ENCODE peak calls at places on chromosomes 7 and 10, in ten cellular contexts. Q is heart left ventricle, X is thyroid gland, J is upper lobe of left lung, M is body of pancreas, V is suprapubic skin, O is NB4, G is IMR-90, C is adrenal gland, L is GM12891. S is an unnamed sample.

GRCh38 chr7:93860261-93860660 is 30.3 kb downstream of the TFPI2 start:
- DNase-seq in Q (no peak), X (no peak), J (no peak), M (no peak), V (no peak), O (no peak), G (no peak), C (no peak), L (no peak), S (no peak)

GRCh38 chr10:79402625-79402946 is 42.8 kb downstream of the ZCCHC24 start:
- DNase-seq in Q (no peak), X (no peak), J (no peak), M (no peak), V (no peak), O (no peak), G (no peak), C (no peak), L (no peak), S (no peak)

GRCh38 chr7:124072603-124073324 is 39.9 kb upstream of the TMEM229A start:
- DNase-seq in Q (no peak), X (no peak), J (no peak), M (no peak), V (no peak), O (peak; percentile 5), G (peak; percentile 90), C (no peak), L (no peak), S (no peak)

GRCh38 chr7:154579711-154580110 is 423.2 kb downstream of the PAXIP1 start:
- DNase-seq in Q (no peak), X (no peak), J (no peak), M (no peak), V (no peak), O (no peak), G (no peak), C (no peak), L (no peak), S (no peak)

GRCh38 chr7:73668103-73668937 is 689 bp downstream of the VPS37D start:
- DNase-seq in Q (no peak), X (no peak), J (no peak), M (no peak), V (no peak), O (no peak), G (no peak), C (no peak), L (no peak), S (no peak)

GRCh38 chr7:17027143-17027802 is 145.5 kb upstream of the AGR3 start:
- DNase-seq in Q (no peak), X (no peak), J (no peak), M (no peak), V (no peak), O (peak; percentile 17), G (no peak), C (no peak), L (no peak), S (no peak)

GRCh38 chr10:25641576-25641975 is 292.5 kb upstream of the MYO3A start:
- DNase-seq in Q (no peak), X (no peak), J (no peak), M (no peak), V (no peak), O (no peak), G (no peak), C (no peak), L (no peak), S (no peak)

GRCh38 chr10:131841131-131841661 is 59.6 kb upstream of the PPP2R2D start:
- DNase-seq in Q (no peak), X (no peak), J (peak; percentile 6), M (no peak), V (peak; percentile 58), O (peak; percentile 15), G (no peak), C (no peak), L (no peak), S (no peak)

GRCh38 chr10:46264737-46265368 is 21.9 kb upstream of the ANTXRL start:
- DNase-seq in Q (peak; percentile 9), X (no peak), J (peak; percentile 19), M (no peak), V (peak; percentile 61), O (no peak), G (no peak), C (no peak), L (no peak), S (peak; percentile 11)

GRCh38 chr10:75857269-75857846 is 425.9 kb downstream of the LRMDA start:
- DNase-seq in Q (no peak), X (no peak), J (no peak), M (no peak), V (no peak), O (no peak), G (no peak), C (no peak), L (no peak), S (no peak)

GRCh38 chr7:78770422-78771410 is 682.8 kb downstream of the MAGI2 start:
- DNase-seq in Q (no peak), X (no peak), J (no peak), M (no peak), V (no peak), O (no peak), G (peak; percentile 71), C (no peak), L (no peak), S (no peak)

GRCh38 chr7:8638076-8638475 is 204.7 kb downstream of the NXPH1 start:
- DNase-seq in Q (peak; percentile 19), X (no peak), J (no peak), M (no peak), V (no peak), O (no peak), G (no peak), C (no peak), L (no peak), S (no peak)

GRCh38 chr7:157347217-157347904 is 10.6 kb downstream of the DNAJB6 start:
- DNase-seq in Q (no peak), X (no peak), J (no peak), M (no peak), V (no peak), O (no peak), G (peak; percentile 85), C (peak; percentile 73), L (no peak), S (peak; percentile 65)

GRCh38 chr10:112361951-112362770 is 11.8 kb upstream of the ACSL5 start:
- DNase-seq in Q (peak; percentile 58), X (peak; percentile 44), J (peak; percentile 88), M (no peak), V (no peak), O (no peak), G (peak; percentile 37), C (peak; percentile 84), L (no peak), S (peak; percentile 69)

GRCh38 chr10:14611971-14612693 is 162.6 kb downstream of the FAM107B start:
- DNase-seq in Q (no peak), X (no peak), J (peak; percentile 48), M (no peak), V (no peak), O (no peak), G (no peak), C (no peak), L (no peak), S (no peak)

GRCh38 chr10:73828166-73828565 is 16.8 kb upstream of the NDST2 start:
- DNase-seq in Q (no peak), X (no peak), J (no peak), M (no peak), V (no peak), O (no peak), G (no peak), C (no peak), L (no peak), S (no peak)

GRCh38 chr10:34811968-34812514 is 3.1 kb downstream of the PARD3 start:
- DNase-seq in Q (no peak), X (no peak), J (no peak), M (no peak), V (no peak), O (no peak), G (peak; percentile 43), C (no peak), L (no peak), S (no peak)

GRCh38 chr10:27692663-27693062 is 53.0 kb downstream of the MKX start:
- DNase-seq in Q (no peak), X (no peak), J (no peak), M (no peak), V (no peak), O (no peak), G (no peak), C (no peak), L (no peak), S (no peak)

GRCh38 chr7:36085096-36085495 is 68.0 kb upstream of the EEPD1 start:
- DNase-seq in Q (no peak), X (no peak), J (no peak), M (no peak), V (no peak), O (no peak), G (no peak), C (no peak), L (no peak), S (no peak)
- TF ChIP-seq POLR2A in Q (no peak), X (no peak), J (no peak), M (no peak), V (no peak), O (no peak), G (no peak), C (no peak), L (no peak), S (no peak)

GRCh38 chr10:21526184-21526951 is 886 bp upstream of the SKIDA1 start:
- DNase-seq in Q (peak; percentile 90), X (peak; percentile 90), J (peak; percentile 66), M (peak; percentile 76), V (peak; percentile 92), O (peak; percentile 86), G (peak; percentile 64), C (peak; percentile 86), L (no peak), S (peak; percentile 84)
- TF ChIP-seq POLR2A in Q (no peak), X (no peak), J (peak; percentile 38), M (peak; percentile 56), V (no peak), O (no peak), G (no peak), C (peak; percentile 77), L (no peak), S (no peak)

DNA sequence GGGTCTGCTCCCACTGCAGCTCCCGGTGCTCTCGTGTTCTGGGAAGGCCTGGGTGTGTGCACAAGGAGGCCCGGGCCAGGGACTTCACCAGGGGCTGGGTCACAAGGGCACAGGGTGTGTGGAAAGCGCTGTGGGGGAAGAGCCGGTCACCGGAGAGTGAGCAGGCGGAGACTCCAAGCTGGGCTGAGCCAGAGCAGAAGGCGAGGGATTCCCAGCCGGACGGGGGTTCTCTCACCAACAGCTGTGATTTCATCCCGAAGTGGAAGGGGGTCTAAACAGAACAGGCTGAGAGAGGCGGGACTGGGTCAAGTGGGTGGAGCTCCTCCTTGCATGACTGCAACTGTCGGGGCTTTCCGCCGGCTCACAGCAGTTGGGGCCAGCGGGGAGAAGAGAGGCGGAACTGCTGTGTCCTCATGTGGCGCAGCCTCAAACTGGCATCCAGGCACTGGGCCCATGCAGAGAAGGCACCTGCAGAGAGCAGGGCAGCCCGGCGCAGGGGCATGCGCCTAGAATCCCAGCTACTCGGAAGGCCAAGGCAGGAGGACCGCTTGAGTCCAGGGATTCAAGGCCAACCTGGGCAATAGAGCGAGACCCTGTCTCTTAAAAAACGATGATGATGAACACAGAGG is 7.6 kb upstream of the ORAI2 start:
- DNase-seq in Q (peak; percentile 51), X (peak; percentile 35), J (peak; percentile 82), M (no peak), V (no peak), O (no peak), G (no peak), C (peak; percentile 43), L (peak; percentile 72), S (peak; percentile 88)
- TF ChIP-seq POLR2A in Q (no peak), X (no peak), J (no peak), M (peak; percentile 47), V (peak; percentile 43), O (no peak), G (no peak), C (no peak), L (peak; percentile 89), S (no peak)

GRCh38 chr7:101021703-101022102 is 1.8 kb downstream of the MUC17 start:
- DNase-seq in Q (no peak), X (no peak), J (no peak), M (no peak), V (no peak), O (no peak), G (no peak), C (no peak), L (no peak), S (no peak)
- TF ChIP-seq POLR2A in Q (no peak), X (no peak), J (no peak), M (no peak), V (no peak), O (no peak), G (no peak), C (no peak), L (no peak), S (no peak)